ENCODE peak calls at places on chromosomes 2 and 18, in six cellular contexts. One of them, this sample, is unnamed.

GRCh38 chr18:7696846-7697245 is 129.7 kb downstream of the PTPRM start:
- DNase-seq in K562: no peak
- DNase-seq in HepG2: no peak
- DNase-seq in GM12878: no peak
- DNase-seq in A549: no peak
- DNase-seq in SK-N-SH: peak
- DNase-seq in this sample: peak

GRCh38 chr2:184835081-184835728 is 236.9 kb downstream of the ZNF804A start:
- DNase-seq in SK-N-SH: peak
- DNase-seq in HepG2: peak
- DNase-seq in GM12878: no peak
- DNase-seq in A549: no peak
- DNase-seq in K562: no peak
- DNase-seq in this sample: peak

GRCh38 chr2:106995560-106995959 is 109.6 kb upstream of the ST6GAL2 start:
- DNase-seq in SK-N-SH: no peak
- DNase-seq in K562: no peak
- DNase-seq in A549: no peak
- DNase-seq in HepG2: no peak
- DNase-seq in GM12878: no peak
- DNase-seq in this sample: no peak

GRCh38 chr2:13240789-13241487 is 524.2 kb downstream of the TRIB2 start:
- DNase-seq in SK-N-SH: no peak
- DNase-seq in HepG2: no peak
- DNase-seq in A549: no peak
- DNase-seq in K562: no peak
- DNase-seq in GM12878: no peak
- DNase-seq in this sample: no peak

GRCh38 chr2:48126180-48126579 is 219.9 kb upstream of the FBXO11 start:
- DNase-seq in K562: no peak
- DNase-seq in HepG2: no peak
- DNase-seq in GM12878: no peak
- DNase-seq in A549: no peak
- DNase-seq in SK-N-SH: no peak
- DNase-seq in this sample: peak

GRCh38 chr18:77622009-77622692 is 372.5 kb downstream of the GALR1 start:
- DNase-seq in K562: no peak
- DNase-seq in SK-N-SH: no peak
- DNase-seq in A549: no peak
- DNase-seq in GM12878: no peak
- DNase-seq in HepG2: no peak
- DNase-seq in this sample: no peak

GRCh38 chr2:68185541-68186164 is 28.0 kb downstream of the PNO1 start:
- DNase-seq in SK-N-SH: peak
- DNase-seq in A549: peak
- DNase-seq in HepG2: peak
- DNase-seq in GM12878: peak
- DNase-seq in K562: peak
- DNase-seq in this sample: peak

GRCh38 chr18:3816601-3817363 is 366.8 kb downstream of the TGIF1 start:
- DNase-seq in A549: peak
- DNase-seq in K562: no peak
- DNase-seq in HepG2: peak
- DNase-seq in GM12878: no peak
- DNase-seq in SK-N-SH: no peak
- DNase-seq in this sample: peak

GRCh38 chr2:32864761-32865160 is 82.0 kb upstream of the LTBP1 start:
- DNase-seq in GM12878: no peak
- DNase-seq in SK-N-SH: no peak
- DNase-seq in K562: no peak
- DNase-seq in HepG2: no peak
- DNase-seq in A549: no peak
- DNase-seq in this sample: peak

GRCh38 chr18:10145523-10145922 is 231.7 kb downstream of the VAPA start:
- DNase-seq in HepG2: no peak
- DNase-seq in GM12878: no peak
- DNase-seq in K562: no peak
- DNase-seq in A549: no peak
- DNase-seq in SK-N-SH: no peak
- DNase-seq in this sample: no peak

GRCh38 chr2:199602271-199602895 is 144.6 kb upstream of the SATB2 start:
- DNase-seq in SK-N-SH: peak
- DNase-seq in K562: no peak
- DNase-seq in HepG2: peak
- DNase-seq in GM12878: no peak
- DNase-seq in A549: peak
- DNase-seq in this sample: no peak

GRCh38 chr2:173355132-173355865 is 627 bp downstream of the CDCA7 start:
- DNase-seq in SK-N-SH: peak
- DNase-seq in K562: peak
- DNase-seq in GM12878: no peak
- DNase-seq in A549: peak
- DNase-seq in HepG2: peak
- DNase-seq in this sample: peak

GRCh38 chr18:10040287-10041011 is 126.6 kb downstream of the VAPA start:
- DNase-seq in SK-N-SH: no peak
- DNase-seq in A549: no peak
- DNase-seq in K562: no peak
- DNase-seq in HepG2: no peak
- DNase-seq in GM12878: no peak
- DNase-seq in this sample: peak

GRCh38 chr18:58190842-58191530 is 147.0 kb downstream of the NEDD4L start:
- DNase-seq in GM12878: no peak
- DNase-seq in A549: no peak
- DNase-seq in K562: no peak
- DNase-seq in HepG2: no peak
- DNase-seq in SK-N-SH: peak
- DNase-seq in this sample: peak

GRCh38 chr2:128371248-128371630 is 52.6 kb upstream of the HS6ST1 start:
- DNase-seq in K562: no peak
- DNase-seq in A549: no peak
- DNase-seq in HepG2: no peak
- DNase-seq in GM12878: no peak
- DNase-seq in SK-N-SH: no peak
- DNase-seq in this sample: no peak

GRCh38 chr2:62277688-62278087 is 81.8 kb downstream of the B3GNT2 start:
- DNase-seq in A549: no peak
- DNase-seq in K562: no peak
- DNase-seq in HepG2: no peak
- DNase-seq in GM12878: no peak
- DNase-seq in SK-N-SH: no peak
- DNase-seq in this sample: no peak

GRCh38 chr2:231514225-231514950 is 15.9 kb downstream of the NMUR1 start:
- DNase-seq in A549: peak
- DNase-seq in HepG2: peak
- DNase-seq in K562: peak
- DNase-seq in SK-N-SH: peak
- DNase-seq in GM12878: peak
- DNase-seq in this sample: peak

GRCh38 chr18:25434771-25435461 is 83.0 kb upstream of the ZNF521 start:
- DNase-seq in GM12878: no peak
- DNase-seq in SK-N-SH: no peak
- DNase-seq in A549: no peak
- DNase-seq in K562: no peak
- DNase-seq in HepG2: no peak
- DNase-seq in this sample: no peak

GRCh38 chr2:119364798-119365197 is 1.8 kb downstream of the C2orf76 start:
- DNase-seq in K562: no peak
- DNase-seq in SK-N-SH: no peak
- DNase-seq in HepG2: no peak
- DNase-seq in A549: no peak
- DNase-seq in GM12878: no peak
- DNase-seq in this sample: no peak
- H3K4me3 ChIP-seq in K562: no peak
- H3K4me3 ChIP-seq in SK-N-SH: peak
- H3K4me3 ChIP-seq in HepG2: no peak
- H3K4me3 ChIP-seq in A549: no peak
- H3K4me3 ChIP-seq in GM12878: peak
- H3K4me3 ChIP-seq in this sample: no peak

GRCh38 chr18:54740146-54740844 is 88.0 kb upstream of the RAB27B start:
- DNase-seq in GM12878: no peak
- DNase-seq in SK-N-SH: no peak
- DNase-seq in HepG2: no peak
- DNase-seq in A549: no peak
- DNase-seq in K562: no peak
- DNase-seq in this sample: peak

GRCh38 chr18:54743596-54743995 is 84.7 kb upstream of the RAB27B start:
- DNase-seq in SK-N-SH: no peak
- DNase-seq in GM12878: no peak
- DNase-seq in K562: no peak
- DNase-seq in A549: no peak
- DNase-seq in HepG2: no peak
- DNase-seq in this sample: no peak

GRCh38 chr18:54739476-54739875 is 88.8 kb upstream of the RAB27B start:
- DNase-seq in SK-N-SH: no peak
- DNase-seq in A549: no peak
- DNase-seq in K562: no peak
- DNase-seq in HepG2: no peak
- DNase-seq in GM12878: no peak
- DNase-seq in this sample: peak

GRCh38 chr18:54742120-54742519 is 86.2 kb upstream of the RAB27B start:
- DNase-seq in A549: no peak
- DNase-seq in GM12878: no peak
- DNase-seq in K562: no peak
- DNase-seq in SK-N-SH: no peak
- DNase-seq in HepG2: no peak
- DNase-seq in this sample: no peak

GRCh38 chr18:54742654-54743053 is 85.6 kb upstream of the RAB27B start:
- DNase-seq in GM12878: no peak
- DNase-seq in A549: no peak
- DNase-seq in SK-N-SH: no peak
- DNase-seq in HepG2: no peak
- DNase-seq in K562: no peak
- DNase-seq in this sample: peak
- TF ChIP-seq SMC3 in GM12878: no peak
- TF ChIP-seq SMC3 in A549: no peak
- TF ChIP-seq SMC3 in SK-N-SH: no peak
- TF ChIP-seq SMC3 in HepG2: no peak
- TF ChIP-seq SMC3 in K562: no peak
- TF ChIP-seq SMC3 in this sample: no peak

GRCh38 chr2:8677646-8678592 is 3.9 kb upstream of the ID2 start:
- DNase-seq in HepG2: peak
- DNase-seq in K562: peak
- DNase-seq in A549: no peak
- DNase-seq in GM12878: no peak
- DNase-seq in SK-N-SH: peak
- DNase-seq in this sample: peak

GRCh38 chr2:8679827-8680731 is 1.8 kb upstream of the ID2 start:
- DNase-seq in K562: no peak
- DNase-seq in A549: peak
- DNase-seq in SK-N-SH: peak
- DNase-seq in GM12878: no peak
- DNase-seq in HepG2: peak
- DNase-seq in this sample: peak

GRCh38 chr2:8676915-8677645 is 4.8 kb upstream of the ID2 start:
- DNase-seq in SK-N-SH: peak
- DNase-seq in A549: no peak
- DNase-seq in GM12878: no peak
- DNase-seq in HepG2: no peak
- DNase-seq in K562: no peak
- DNase-seq in this sample: peak

GRCh38 chr2:8679567-8679826 is 2.4 kb upstream of the ID2 start:
- DNase-seq in A549: no peak
- DNase-seq in K562: no peak
- DNase-seq in SK-N-SH: no peak
- DNase-seq in GM12878: no peak
- DNase-seq in HepG2: no peak
- DNase-seq in this sample: no peak

GRCh38 chr2:8678731-8679566 is 2.9 kb upstream of the ID2 start:
- DNase-seq in HepG2: peak
- DNase-seq in A549: peak
- DNase-seq in GM12878: no peak
- DNase-seq in K562: peak
- DNase-seq in SK-N-SH: peak
- DNase-seq in this sample: peak
- H3K4me3 ChIP-seq in HepG2: peak
- H3K4me3 ChIP-seq in A549: peak
- H3K4me3 ChIP-seq in GM12878: peak
- H3K4me3 ChIP-seq in K562: peak
- H3K4me3 ChIP-seq in SK-N-SH: peak
- H3K4me3 ChIP-seq in this sample: peak

GRCh38 chr2:238728322-238729260 is 119.3 kb upstream of the TWIST2 start:
- DNase-seq in K562: no peak
- DNase-seq in A549: no peak
- DNase-seq in HepG2: no peak
- DNase-seq in SK-N-SH: peak
- DNase-seq in GM12878: no peak
- DNase-seq in this sample: peak

GRCh38 chr2:238730001-238730669 is 117.8 kb upstream of the TWIST2 start:
- DNase-seq in K562: no peak
- DNase-seq in HepG2: no peak
- DNase-seq in A549: no peak
- DNase-seq in GM12878: no peak
- DNase-seq in SK-N-SH: no peak
- DNase-seq in this sample: no peak

GRCh38 chr2:238727585-238728321 is 120.1 kb upstream of the TWIST2 start:
- DNase-seq in SK-N-SH: no peak
- DNase-seq in GM12878: no peak
- DNase-seq in A549: no peak
- DNase-seq in K562: no peak
- DNase-seq in HepG2: no peak
- DNase-seq in this sample: peak

GRCh38 chr2:238729261-238729935 is 118.5 kb upstream of the TWIST2 start:
- DNase-seq in K562: no peak
- DNase-seq in HepG2: no peak
- DNase-seq in GM12878: no peak
- DNase-seq in SK-N-SH: no peak
- DNase-seq in A549: no peak
- DNase-seq in this sample: no peak

GRCh38 chr2:238731961-238732360 is 115.9 kb upstream of the TWIST2 start:
- DNase-seq in GM12878: no peak
- DNase-seq in K562: no peak
- DNase-seq in SK-N-SH: no peak
- DNase-seq in HepG2: no peak
- DNase-seq in A549: no peak
- DNase-seq in this sample: no peak
- TF ChIP-seq SMC3 in GM12878: no peak
- TF ChIP-seq SMC3 in K562: no peak
- TF ChIP-seq SMC3 in SK-N-SH: no peak
- TF ChIP-seq SMC3 in HepG2: no peak
- TF ChIP-seq SMC3 in A549: no peak
- TF ChIP-seq SMC3 in this sample: no peak